ENCODE peak calls at places on chromosome 10, in eight cellular contexts. One of them, this sample, is unnamed.

GRCh38 chr10:132468201-132468600 is 69.4 kb upstream of the INPP5A start:
- DNase-seq in fibroblast of the aortic adventitia: no peak
- DNase-seq in endothelial cell: no peak
- DNase-seq in AG04450: no peak
- DNase-seq in uterus: no peak
- DNase-seq in kidney epithelial cell: no peak
- DNase-seq in right lobe of liver: no peak
- DNase-seq in MM.1S: no peak
- DNase-seq in this sample: no peak

GRCh38 chr10:131091682-131092081 is 219.8 kb downstream of the TCERG1L start:
- DNase-seq in fibroblast of the aortic adventitia: no peak
- DNase-seq in AG04450: no peak
- DNase-seq in endothelial cell: no peak
- DNase-seq in right lobe of liver: no peak
- DNase-seq in uterus: no peak
- DNase-seq in MM.1S: no peak
- DNase-seq in kidney epithelial cell: no peak
- DNase-seq in this sample: no peak

GRCh38 chr10:101567165-101568006 is 20.7 kb downstream of the POLL start:
- DNase-seq in MM.1S: no peak
- DNase-seq in AG04450: no peak
- DNase-seq in right lobe of liver: no peak
- DNase-seq in endothelial cell: no peak
- DNase-seq in uterus: peak; percentile 1
- DNase-seq in kidney epithelial cell: no peak
- DNase-seq in fibroblast of the aortic adventitia: no peak
- DNase-seq in this sample: no peak

GRCh38 chr10:73908853-73909611 is 1.9 kb upstream of the PLAU start:
- DNase-seq in fibroblast of the aortic adventitia: peak; percentile 89
- DNase-seq in right lobe of liver: no peak
- DNase-seq in kidney epithelial cell: peak; percentile 97
- DNase-seq in endothelial cell: no peak
- DNase-seq in uterus: peak; percentile 48
- DNase-seq in MM.1S: no peak
- DNase-seq in AG04450: peak; percentile 99
- DNase-seq in this sample: no peak

GRCh38 chr10:37855691-37856090 is 1.7 kb downstream of the ZNF248 start:
- DNase-seq in fibroblast of the aortic adventitia: no peak
- DNase-seq in endothelial cell: no peak
- DNase-seq in kidney epithelial cell: no peak
- DNase-seq in AG04450: no peak
- DNase-seq in right lobe of liver: no peak
- DNase-seq in MM.1S: no peak
- DNase-seq in uterus: no peak
- DNase-seq in this sample: no peak

GRCh38 chr10:114548662-114549061 is 109.4 kb downstream of the ABLIM1 start:
- DNase-seq in endothelial cell: peak; percentile 43
- DNase-seq in right lobe of liver: peak; percentile 71
- DNase-seq in fibroblast of the aortic adventitia: peak; percentile 79
- DNase-seq in AG04450: no peak
- DNase-seq in MM.1S: no peak
- DNase-seq in uterus: peak; percentile 48
- DNase-seq in kidney epithelial cell: no peak
- DNase-seq in this sample: no peak

GRCh38 chr10:103814104-103814503 is 41.3 kb downstream of the SH3PXD2A start:
- DNase-seq in fibroblast of the aortic adventitia: no peak
- DNase-seq in right lobe of liver: peak; percentile 13
- DNase-seq in endothelial cell: no peak
- DNase-seq in MM.1S: no peak
- DNase-seq in kidney epithelial cell: no peak
- DNase-seq in AG04450: no peak
- DNase-seq in uterus: no peak
- DNase-seq in this sample: no peak

GRCh38 chr10:72315611-72316385 is 38.9 kb downstream of the DNAJB12 start:
- DNase-seq in AG04450: no peak
- DNase-seq in endothelial cell: no peak
- DNase-seq in fibroblast of the aortic adventitia: peak; percentile 98
- DNase-seq in MM.1S: no peak
- DNase-seq in kidney epithelial cell: no peak
- DNase-seq in uterus: peak; percentile 50
- DNase-seq in right lobe of liver: no peak
- DNase-seq in this sample: no peak

GRCh38 chr10:23197416-23197861 is 5.3 kb downstream of the PTF1A start:
- DNase-seq in AG04450: no peak
- DNase-seq in fibroblast of the aortic adventitia: no peak
- DNase-seq in right lobe of liver: no peak
- DNase-seq in uterus: no peak
- DNase-seq in endothelial cell: no peak
- DNase-seq in MM.1S: no peak
- DNase-seq in kidney epithelial cell: no peak
- DNase-seq in this sample: no peak

GRCh38 chr10:132030898-132031463 is 34.8 kb upstream of the JAKMIP3 start:
- DNase-seq in AG04450: no peak
- DNase-seq in uterus: no peak
- DNase-seq in MM.1S: no peak
- DNase-seq in endothelial cell: no peak
- DNase-seq in kidney epithelial cell: no peak
- DNase-seq in fibroblast of the aortic adventitia: no peak
- DNase-seq in right lobe of liver: no peak
- DNase-seq in this sample: no peak

GRCh38 chr10:35416628-35417625 is 80.6 kb downstream of the CCNY start:
- DNase-seq in endothelial cell: no peak
- DNase-seq in uterus: no peak
- DNase-seq in MM.1S: no peak
- DNase-seq in fibroblast of the aortic adventitia: no peak
- DNase-seq in kidney epithelial cell: no peak
- DNase-seq in right lobe of liver: no peak
- DNase-seq in AG04450: no peak
- DNase-seq in this sample: no peak

GRCh38 chr10:11521860-11522259 is 89.6 kb downstream of the USP6NL start:
- DNase-seq in right lobe of liver: no peak
- DNase-seq in endothelial cell: no peak
- DNase-seq in fibroblast of the aortic adventitia: peak; percentile 82
- DNase-seq in kidney epithelial cell: no peak
- DNase-seq in MM.1S: no peak
- DNase-seq in AG04450: no peak
- DNase-seq in uterus: no peak
- DNase-seq in this sample: no peak

GRCh38 chr10:86260564-86260963 is 106.0 kb downstream of the GRID1 start:
- DNase-seq in AG04450: no peak
- DNase-seq in uterus: no peak
- DNase-seq in MM.1S: no peak
- DNase-seq in fibroblast of the aortic adventitia: no peak
- DNase-seq in endothelial cell: no peak
- DNase-seq in kidney epithelial cell: no peak
- DNase-seq in right lobe of liver: no peak
- DNase-seq in this sample: no peak

GRCh38 chr10:4331150-4331549 is 494.9 kb upstream of the AKR1E2 start:
- DNase-seq in kidney epithelial cell: no peak
- DNase-seq in uterus: no peak
- DNase-seq in MM.1S: no peak
- DNase-seq in endothelial cell: no peak
- DNase-seq in right lobe of liver: no peak
- DNase-seq in fibroblast of the aortic adventitia: no peak
- DNase-seq in AG04450: no peak
- DNase-seq in this sample: no peak

GRCh38 chr10:21533577-21534475 is at the start of gene MLLT10:
- DNase-seq in endothelial cell: peak; percentile 96
- DNase-seq in right lobe of liver: peak; percentile 97
- DNase-seq in uterus: peak; percentile 95
- DNase-seq in kidney epithelial cell: peak; percentile 69
- DNase-seq in MM.1S: peak; percentile 95
- DNase-seq in fibroblast of the aortic adventitia: peak; percentile 93
- DNase-seq in AG04450: peak; percentile 88
- DNase-seq in this sample: peak; percentile 94

GRCh38 chr10:71742301-71743098 is 22.9 kb upstream of the C10orf105 start:
- DNase-seq in kidney epithelial cell: no peak
- DNase-seq in right lobe of liver: no peak
- DNase-seq in endothelial cell: no peak
- DNase-seq in uterus: no peak
- DNase-seq in AG04450: no peak
- DNase-seq in fibroblast of the aortic adventitia: no peak
- DNase-seq in MM.1S: no peak
- DNase-seq in this sample: no peak

GRCh38 chr10:106904209-106904608 is 260.3 kb downstream of the SORCS1 start:
- DNase-seq in MM.1S: no peak
- DNase-seq in right lobe of liver: no peak
- DNase-seq in uterus: no peak
- DNase-seq in AG04450: no peak
- DNase-seq in fibroblast of the aortic adventitia: no peak
- DNase-seq in kidney epithelial cell: no peak
- DNase-seq in endothelial cell: no peak
- DNase-seq in this sample: no peak

GRCh38 chr10:8396675-8397074 is 342.2 kb downstream of the GATA3 start:
- DNase-seq in endothelial cell: no peak
- DNase-seq in right lobe of liver: no peak
- DNase-seq in MM.1S: no peak
- DNase-seq in uterus: no peak
- DNase-seq in kidney epithelial cell: no peak
- DNase-seq in fibroblast of the aortic adventitia: peak; percentile 79
- DNase-seq in AG04450: no peak
- DNase-seq in this sample: no peak

GRCh38 chr10:71771821-71772617 is 1.3 kb downstream of the VSIR start:
- DNase-seq in fibroblast of the aortic adventitia: peak; percentile 87
- DNase-seq in MM.1S: no peak
- DNase-seq in kidney epithelial cell: no peak
- DNase-seq in uterus: peak; percentile 84
- DNase-seq in right lobe of liver: no peak
- DNase-seq in endothelial cell: no peak
- DNase-seq in AG04450: no peak
- DNase-seq in this sample: no peak

GRCh38 chr10:53697038-53697437 is 924.5 kb upstream of the MBL2 start:
- DNase-seq in kidney epithelial cell: peak; percentile 86
- DNase-seq in right lobe of liver: no peak
- DNase-seq in AG04450: no peak
- DNase-seq in MM.1S: no peak
- DNase-seq in endothelial cell: no peak
- DNase-seq in uterus: no peak
- DNase-seq in fibroblast of the aortic adventitia: no peak
- DNase-seq in this sample: no peak

GRCh38 chr10:44977287-44978212 is 1.1 kb downstream of the DEPP1 start:
- DNase-seq in MM.1S: no peak
- DNase-seq in kidney epithelial cell: no peak
- DNase-seq in fibroblast of the aortic adventitia: no peak
- DNase-seq in endothelial cell: no peak
- DNase-seq in uterus: peak; percentile 39
- DNase-seq in right lobe of liver: no peak
- DNase-seq in AG04450: no peak
- DNase-seq in this sample: no peak

GRCh38 chr10:11336703-11337102 is 274.7 kb downstream of the USP6NL start:
- DNase-seq in uterus: no peak
- DNase-seq in endothelial cell: no peak
- DNase-seq in right lobe of liver: no peak
- DNase-seq in MM.1S: no peak
- DNase-seq in fibroblast of the aortic adventitia: peak; percentile 8
- DNase-seq in AG04450: no peak
- DNase-seq in kidney epithelial cell: no peak
- DNase-seq in this sample: no peak

DNA sequence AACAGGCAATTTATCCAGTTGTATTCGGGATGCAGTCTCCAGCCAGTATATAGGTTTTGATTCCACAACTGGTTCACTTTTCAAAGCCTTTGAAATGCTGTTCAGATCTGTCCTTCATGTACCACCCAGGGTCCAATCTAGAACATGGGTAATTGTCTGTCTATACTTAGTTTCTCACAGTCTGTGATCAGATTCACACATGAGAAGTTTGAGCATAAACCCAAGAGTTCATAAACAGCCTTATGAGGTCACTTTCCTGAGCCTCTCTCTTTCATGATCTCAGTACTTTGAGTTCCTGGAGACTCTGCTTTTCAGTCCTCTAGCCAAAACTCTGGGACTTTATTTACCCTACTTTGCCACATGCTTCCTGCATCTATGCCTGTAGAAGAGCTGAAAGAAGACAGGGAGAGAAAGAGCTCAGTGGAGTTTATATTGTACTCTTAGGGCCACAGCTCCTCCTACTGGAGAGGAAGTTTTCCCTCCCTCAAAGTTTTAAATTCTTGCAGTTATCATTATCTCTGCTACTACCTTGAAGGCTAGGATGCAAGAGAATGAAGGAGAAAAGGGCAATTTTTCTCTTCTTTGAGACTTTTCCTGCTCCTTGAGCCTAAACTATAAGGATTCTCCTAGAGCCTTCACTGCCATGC is 172.0 kb downstream of the ZEB1 start:
- DNase-seq in endothelial cell: peak; percentile 22
- DNase-seq in kidney epithelial cell: no peak
- DNase-seq in right lobe of liver: no peak
- DNase-seq in fibroblast of the aortic adventitia: peak; percentile 63
- DNase-seq in MM.1S: peak; percentile 60
- DNase-seq in AG04450: no peak
- DNase-seq in uterus: no peak
- DNase-seq in this sample: no peak
- TF ChIP-seq CTCF in endothelial cell: peak; percentile 48
- TF ChIP-seq CTCF in kidney epithelial cell: peak; percentile 59
- TF ChIP-seq CTCF in right lobe of liver: peak; percentile 68
- TF ChIP-seq CTCF in fibroblast of the aortic adventitia: peak; percentile 46
- TF ChIP-seq CTCF in MM.1S: peak; percentile 75
- TF ChIP-seq CTCF in AG04450: peak; percentile 61
- TF ChIP-seq CTCF in uterus: no peak
- TF ChIP-seq CTCF in this sample: no peak

GRCh38 chr10:47021850-47022249 is 110.6 kb downstream of the PTPN20 start:
- DNase-seq in right lobe of liver: peak; percentile 27
- DNase-seq in MM.1S: no peak
- DNase-seq in uterus: peak; percentile 8
- DNase-seq in endothelial cell: peak; percentile 3
- DNase-seq in AG04450: no peak
- DNase-seq in kidney epithelial cell: no peak
- DNase-seq in fibroblast of the aortic adventitia: no peak
- DNase-seq in this sample: no peak
- TF ChIP-seq CTCF in right lobe of liver: no peak
- TF ChIP-seq CTCF in MM.1S: peak; percentile 30
- TF ChIP-seq CTCF in uterus: no peak
- TF ChIP-seq CTCF in endothelial cell: peak; percentile 39
- TF ChIP-seq CTCF in AG04450: no peak
- TF ChIP-seq CTCF in kidney epithelial cell: no peak
- TF ChIP-seq CTCF in fibroblast of the aortic adventitia: no peak
- TF ChIP-seq CTCF in this sample: no peak

GRCh38 chr10:100341953-100342626 is 4.9 kb upstream of the SCD start:
- DNase-seq in uterus: peak; percentile 23
- DNase-seq in fibroblast of the aortic adventitia: peak; percentile 58
- DNase-seq in AG04450: no peak
- DNase-seq in right lobe of liver: no peak
- DNase-seq in MM.1S: peak; percentile 44
- DNase-seq in endothelial cell: peak; percentile 63
- DNase-seq in kidney epithelial cell: no peak
- DNase-seq in this sample: no peak
- TF ChIP-seq CTCF in uterus: peak; percentile 31
- TF ChIP-seq CTCF in fibroblast of the aortic adventitia: peak; percentile 73
- TF ChIP-seq CTCF in AG04450: peak; percentile 80
- TF ChIP-seq CTCF in right lobe of liver: peak; percentile 64
- TF ChIP-seq CTCF in MM.1S: peak; percentile 72
- TF ChIP-seq CTCF in endothelial cell: no peak
- TF ChIP-seq CTCF in kidney epithelial cell: peak; percentile 75
- TF ChIP-seq CTCF in this sample: no peak

DNA sequence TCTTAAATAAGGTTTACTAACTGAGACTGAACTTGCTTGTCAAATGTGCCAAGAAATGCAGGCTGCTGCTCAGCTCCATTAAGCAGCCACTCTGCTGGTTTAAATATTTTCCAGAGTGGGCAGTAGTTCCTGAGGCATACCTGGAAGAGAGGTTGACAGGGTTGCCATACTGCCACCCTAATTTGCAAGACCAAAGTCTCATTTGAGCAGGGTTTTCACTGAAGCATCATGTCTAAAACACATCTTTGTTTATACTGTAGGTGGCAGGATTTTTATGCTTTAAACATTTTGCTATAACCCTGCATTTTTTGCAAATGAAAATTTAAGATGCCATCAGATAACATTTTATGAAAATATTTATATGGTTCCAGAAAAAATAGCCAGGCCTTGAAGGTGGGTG is 618.0 kb upstream of the LRRTM3 start:
- DNase-seq in endothelial cell: no peak
- DNase-seq in kidney epithelial cell: no peak
- DNase-seq in MM.1S: no peak
- DNase-seq in right lobe of liver: no peak
- DNase-seq in fibroblast of the aortic adventitia: no peak
- DNase-seq in AG04450: no peak
- DNase-seq in uterus: no peak
- DNase-seq in this sample: no peak
- TF ChIP-seq CTCF in endothelial cell: no peak
- TF ChIP-seq CTCF in kidney epithelial cell: no peak
- TF ChIP-seq CTCF in MM.1S: no peak
- TF ChIP-seq CTCF in right lobe of liver: peak; percentile 48
- TF ChIP-seq CTCF in fibroblast of the aortic adventitia: no peak
- TF ChIP-seq CTCF in AG04450: no peak
- TF ChIP-seq CTCF in uterus: no peak
- TF ChIP-seq CTCF in this sample: no peak

This sample was measured in activated B cell treated with CpG ODN at 0.5 μM for 24 hours.